ENCODE peak calls at places on chromosomes 16 and 17, in four cellular contexts. S, V, W and U are unnamed samples.

GRCh38 chr16:2019500-2019899 is at the start of gene NPW:
- DNase-seq in S (no peak), V (no peak), W (no peak), U (no peak)

GRCh38 chr16:66266436-66267286 is 99.8 kb upstream of the CDH5 start:
- DNase-seq in W (peak; percentile 39), S (no peak), V (no peak), U (peak; percentile 88)

GRCh38 chr16:50627419-50627818 is 53.7 kb downstream of the SNX20 start:
- DNase-seq in S (peak; percentile 15), W (peak; percentile 59), V (no peak), U (no peak)

GRCh38 chr16:9302102-9302501 is 210.7 kb downstream of the HAPSTR1 start:
- DNase-seq in W (no peak), S (peak; percentile 27), V (no peak), U (no peak)

GRCh38 chr17:82227629-82228277 is 1.1 kb upstream of the SLC16A3 start:
- DNase-seq in S (no peak), W (no peak), V (no peak), U (no peak)

GRCh38 chr17:28282596-28282995 is 36.4 kb upstream of the TMEM97 start:
- DNase-seq in S (peak; percentile 79), W (no peak), V (no peak), U (no peak)

GRCh38 chr16:1245452-1246005 is 5.0 kb downstream of the TPSAB1 start:
- DNase-seq in V (no peak), S (no peak), W (no peak), U (no peak)

GRCh38 chr17:1985686-1986085 is 39.4 kb downstream of the RTN4RL1 start:
- DNase-seq in V (no peak), W (no peak), S (no peak), U (no peak)

GRCh38 chr17:38572665-38573365 is 32.9 kb downstream of the SRCIN1 start:
- DNase-seq in S (no peak), V (no peak), W (no peak), U (no peak)

GRCh38 chr16:383326-384020 is 1.7 kb upstream of the PGAP6 start:
- DNase-seq in V (no peak), W (no peak), S (peak; percentile 92), U (no peak)